ENCODE peak calls at places on chromosomes 1 and 21, in six cellular contexts. I, Q, F, X, N and H are unnamed samples.

GRCh38 chr1:66730462-66730861 is 21.8 kb upstream of the DYNLT5 start:
- DNase-seq in X (no peak), Q (no peak), F (no peak), I (no peak), N (no peak), H (no peak)

GRCh38 chr1:22611530-22611947 is 24.9 kb upstream of the C1QA start:
- DNase-seq in X (peak; percentile 24), Q (no peak), I (peak; percentile 78), F (no peak), N (peak; percentile 54), H (no peak)

GRCh38 chr1:231971397-231972233 is 345.0 kb downstream of the DISC1 start:
- DNase-seq in Q (no peak), X (no peak), F (no peak), N (no peak), I (no peak), H (no peak)

GRCh38 chr1:180945551-180945950 is 32.9 kb downstream of the KIAA1614 start:
- DNase-seq in F (no peak), X (no peak), I (no peak), Q (no peak), N (no peak), H (no peak)

GRCh38 chr1:234212764-234213406 is 160.4 kb upstream of the COA6 start:
- DNase-seq in Q (peak; percentile 28), N (no peak), X (peak; percentile 53), F (no peak), I (peak; percentile 45), H (no peak)

GRCh38 chr21:45976666-45977335 is 4.8 kb upstream of the COL6A1 start:
- DNase-seq in X (no peak), Q (no peak), F (no peak), I (no peak), N (no peak), H (no peak)

GRCh38 chr1:225425211-225425786 is 2.5 kb downstream of the LBR start:
- DNase-seq in F (no peak), N (peak; percentile 50), X (no peak), Q (no peak), I (no peak), H (no peak)

GRCh38 chr1:117574206-117574835 is 31.5 kb upstream of the TENT5C start:
- DNase-seq in F (no peak), N (no peak), X (peak; percentile 12), Q (no peak), I (no peak), H (no peak)

GRCh38 chr1:95084317-95085176 is 11.8 kb upstream of the ALG14 start:
- DNase-seq in F (peak; percentile 37), Q (no peak), X (peak; percentile 80), I (peak; percentile 84), N (peak; percentile 17), H (no peak)

GRCh38 chr1:145785481-145785880 is 38.4 kb downstream of the RNF115 start:
- DNase-seq in X (no peak), I (no peak), N (no peak), Q (no peak), F (no peak), H (no peak)

GRCh38 chr1:145786271-145786670 is 37.6 kb downstream of the RNF115 start:
- DNase-seq in F (no peak), X (no peak), N (no peak), I (no peak), Q (no peak), H (no peak)

GRCh38 chr1:145784409-145784808 is 39.5 kb downstream of the RNF115 start:
- DNase-seq in I (no peak), Q (no peak), X (no peak), F (no peak), N (no peak), H (no peak)

GRCh38 chr1:145778146-145778540 is 45.8 kb downstream of the RNF115 start:
- DNase-seq in F (no peak), Q (no peak), N (no peak), X (no peak), I (no peak), H (no peak)

GRCh38 chr1:145782166-145783099 is 41.5 kb downstream of the RNF115 start:
- DNase-seq in Q (no peak), N (no peak), F (no peak), I (no peak), X (peak; percentile 69), H (no peak)
- TF ChIP-seq POLR2AphosphoS5 in Q (no peak), N (no peak), F (no peak), I (no peak), X (no peak), H (no peak)

GRCh38 chr1:1162597-1163537 is 10.8 kb upstream of the TTLL10 start:
- DNase-seq in I (no peak), F (no peak), Q (no peak), X (no peak), N (no peak), H (no peak)
- TF ChIP-seq POLR2A in I (no peak), F (no peak), Q (no peak), X (no peak), N (no peak), H (no peak)

GRCh38 chr1:9598316-9598700 is 9.6 kb downstream of the TMEM201 start:
- DNase-seq in X (no peak), I (no peak), N (no peak), F (peak; percentile 5), Q (no peak), H (no peak)
- TF ChIP-seq TAF1 in X (no peak), I (no peak), N (no peak), F (no peak), Q (no peak), H (no peak)

DNA sequence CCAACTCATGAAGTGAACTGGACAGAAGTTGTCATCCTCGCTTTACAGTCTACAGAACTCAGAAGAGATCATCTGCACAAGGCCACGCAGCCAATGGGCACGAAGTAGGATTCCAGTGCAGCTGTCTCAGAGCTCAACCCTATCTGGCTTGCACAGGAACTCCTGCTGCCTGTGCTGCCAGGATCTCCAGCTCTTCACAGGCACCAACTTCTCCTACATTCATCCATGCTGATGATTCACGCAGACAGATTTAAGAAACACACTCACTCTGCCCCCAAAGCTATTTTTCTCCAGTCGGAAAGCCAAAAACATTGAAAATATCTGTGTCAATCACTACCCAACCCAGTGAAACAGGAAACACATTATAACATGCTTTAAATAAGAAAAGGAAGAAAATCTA is 157.0 kb downstream of the RERE start:
- DNase-seq in X (no peak), N (no peak), F (no peak), Q (no peak), I (peak; percentile 40), H (no peak)
- TF ChIP-seq POLR2AphosphoS5 in X (no peak), N (no peak), F (no peak), Q (peak; percentile 38), I (no peak), H (no peak)